ENCODE peak calls at places on chromosomes 13 and 19, in four cellular contexts. T is hepatocyte; Q is left lung; O is CD8-positive, alpha-beta T cell. U is an unnamed sample.

GRCh38 chr19:29120471-29120870 is 92.5 kb downstream of the UQCRFS1 start:
- DNase-seq in T (no peak), Q (no peak), O (no peak), U (no peak)

GRCh38 chr13:44573790-44574465 is 2.2 kb downstream of the TSC22D1 start:
- DNase-seq in T (peak; percentile 51), Q (peak; percentile 37), O (no peak), U (no peak)

GRCh38 chr13:36297259-36297599 is 385 bp downstream of the CCDC169 start:
- DNase-seq in T (no peak), Q (no peak), O (no peak), U (no peak)

GRCh38 chr13:92175330-92175729 is 776.9 kb downstream of the GPC5 start:
- DNase-seq in T (peak; percentile 81), Q (no peak), O (no peak), U (no peak)

GRCh38 chr19:17001603-17002183 is 24.9 kb downstream of the CPAMD8 start:
- DNase-seq in T (no peak), Q (no peak), O (peak; percentile 68), U (peak; percentile 69)

GRCh38 chr13:50707533-50708096 is 135.9 kb downstream of the DLEU7 start:
- DNase-seq in T (no peak), Q (no peak), O (no peak), U (no peak)

GRCh38 chr19:14073232-14073924 is 792 bp downstream of the MISP3 start:
- DNase-seq in T (peak; percentile 91), Q (peak; percentile 95), O (peak; percentile 79), U (peak; percentile 84)

GRCh38 chr19:1861599-1862031 is 1.8 kb downstream of the KLF16 start:
- DNase-seq in T (no peak), Q (no peak), O (no peak), U (no peak)

GRCh38 chr19:2627319-2627829 is 75.1 kb downstream of the GNG7 start:
- DNase-seq in T (peak; percentile 84), Q (peak; percentile 91), O (no peak), U (no peak)

GRCh38 chr13:79614519-79614918 is 133.6 kb downstream of the NDFIP2 start:
- DNase-seq in T (no peak), Q (no peak), O (no peak), U (no peak)

GRCh38 chr19:50478901-50479715 is 2.5 kb upstream of the GARIN5A start:
- DNase-seq in T (no peak), Q (peak; percentile 56), O (no peak), U (no peak)

GRCh38 chr13:37289212-37289935 is 183.9 kb upstream of the CSNK1A1L start:
- DNase-seq in T (no peak), Q (no peak), O (no peak), U (no peak)

GRCh38 chr13:23876265-23876664 is 12.9 kb downstream of the MIPEP start:
- DNase-seq in T (peak; percentile 39), Q (no peak), O (no peak), U (no peak)

GRCh38 chr13:77966671-77967070 is 48.0 kb upstream of the EDNRB start:
- DNase-seq in T (no peak), Q (no peak), O (no peak), U (no peak)

GRCh38 chr19:3538965-3539742 is at the start of gene TEKTIP1:
- DNase-seq in T (no peak), Q (no peak), O (no peak), U (no peak)

GRCh38 chr19:51980116-51980736 is 6.4 kb downstream of the ZNF350 start:
- DNase-seq in T (no peak), Q (no peak), O (no peak), U (no peak)
- H3K9me3 ChIP-seq in T (peaks cover 17% of the 10 kb centered on the region), Q (peaks cover 98% of the 10 kb centered on the region), O (peaks cover 42% of the 10 kb centered on the region), U (peaks cover 54% of the 10 kb centered on the region)

DNA sequence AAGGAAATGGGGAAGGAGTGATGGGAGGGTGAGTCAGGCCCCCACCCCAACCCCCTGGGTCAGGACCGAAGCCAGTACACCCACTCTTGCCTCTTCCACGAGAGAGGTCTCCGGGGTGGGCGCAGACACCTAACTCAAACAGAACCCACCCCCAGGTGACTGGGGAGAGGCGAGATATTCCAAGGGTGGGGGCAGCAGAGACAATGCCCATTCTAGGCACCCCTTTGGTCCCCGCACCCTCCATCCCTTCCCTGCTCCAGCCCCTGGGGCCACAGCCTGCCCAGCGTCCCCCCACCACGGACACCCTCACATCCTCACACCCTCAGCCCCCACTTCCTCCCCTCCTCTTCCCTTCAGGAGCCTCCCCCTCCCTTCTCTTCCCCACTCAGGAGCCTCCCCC is 682 bp downstream of the ZSCAN18 start:
- DNase-seq in T (no peak), Q (no peak), O (no peak), U (no peak)
- H3K9me3 ChIP-seq in T (no peaks in the 10 kb centered on the region), Q (peaks cover 72% of the 10 kb centered on the region), O (peaks cover 20% of the 10 kb centered on the region), U (peaks cover 15% of the 10 kb centered on the region)

GRCh38 chr19:45768644-45769053 is 403 bp downstream of the SIX5 start:
- DNase-seq in T (peak; percentile 66), Q (peak; percentile 87), O (peak; percentile 42), U (no peak)
- H3K9me3 ChIP-seq in T (no peaks in the 10 kb centered on the region), Q (no peaks in the 10 kb centered on the region), O (no peaks in the 10 kb centered on the region), U (no peaks in the 10 kb centered on the region)

GRCh38 chr19:44332145-44332544 is 24.3 kb downstream of the ZNF112 start:
- DNase-seq in T (no peak), Q (no peak), O (no peak), U (no peak)
- H3K9me3 ChIP-seq in T (peaks cover 52% of the 10 kb centered on the region), Q (peaks cover 97% of the 10 kb centered on the region), O (peaks cover 5% of the 10 kb centered on the region), U (peaks cover 11% of the 10 kb centered on the region)

GRCh38 chr19:55939206-55939605 is 7.1 kb upstream of the NLRP13 start:
- DNase-seq in T (no peak), Q (no peak), O (no peak), U (no peak)
- H3K9me3 ChIP-seq in T (no peaks in the 10 kb centered on the region), Q (peaks cover 12% of the 10 kb centered on the region), O (no peaks in the 10 kb centered on the region), U (no peaks in the 10 kb centered on the region)

U was measured in T-helper 17 cell.